ENCODE peak calls at places on chromosomes 1 and 21, in four cellular contexts. Q, V, W and B are unnamed samples.

GRCh38 chr1:241706257-241706656 is 54.2 kb downstream of the WDR64 start:
- DNase-seq in Q (no peak), V (no peak), W (no peak), B (no peak)

GRCh38 chr21:32819702-32820101 is 48.1 kb upstream of the PAXBP1 start:
- DNase-seq in Q (no peak), V (no peak), W (no peak), B (peak; percentile 33)

GRCh38 chr1:221801773-221802516 is 60.1 kb upstream of the DUSP10 start:
- DNase-seq in Q (peak; percentile 90), V (no peak), W (no peak), B (no peak)

GRCh38 chr1:16445052-16445451 is 4.5 kb downstream of the NECAP2 start:
- DNase-seq in Q (no peak), V (no peak), W (no peak), B (no peak)

GRCh38 chr21:16863541-16863940 is 649.3 kb upstream of the CXADR start:
- DNase-seq in Q (no peak), V (no peak), W (no peak), B (no peak)

GRCh38 chr1:52153898-52154297 is 12.0 kb downstream of the ZFYVE9 start:
- DNase-seq in Q (no peak), V (no peak), W (no peak), B (no peak)

GRCh38 chr21:33071878-33072306 is 2.0 kb downstream of the OLIG1 start:
- DNase-seq in Q (peak; percentile 27), V (no peak), W (no peak), B (no peak)

GRCh38 chr1:243917177-243917862 is 67.3 kb upstream of the AKT3 start:
- DNase-seq in Q (peak; percentile 93), V (no peak), W (peak; percentile 7), B (peak; percentile 9)

GRCh38 chr1:53377438-53377841 is 49.6 kb upstream of the LRP8 start:
- DNase-seq in Q (no peak), V (peak; percentile 39), W (no peak), B (no peak)

GRCh38 chr21:39527664-39528381 is 76.1 kb downstream of the SH3BGR start:
- DNase-seq in Q (no peak), V (no peak), W (no peak), B (no peak)

GRCh38 chr1:204025917-204026709 is 46.8 kb upstream of the SOX13 start:
- DNase-seq in Q (peak; percentile 31), V (no peak), W (no peak), B (no peak)

GRCh38 chr1:154743536-154744036 is 126.5 kb downstream of the KCNN3 start:
- DNase-seq in Q (no peak), V (no peak), W (no peak), B (no peak)

GRCh38 chr1:17636612-17637011 is 97.1 kb downstream of the ARHGEF10L start:
- DNase-seq in Q (no peak), V (no peak), W (no peak), B (no peak)

GRCh38 chr1:99681583-99681982 is 35.7 kb downstream of the PALMD start:
- DNase-seq in Q (no peak), V (no peak), W (no peak), B (peak; percentile 33)

GRCh38 chr1:232884262-232884661 is 66.1 kb upstream of the NTPCR start:
- DNase-seq in Q (no peak), V (no peak), W (no peak), B (no peak)

GRCh38 chr1:33093004-33093403 is 12.1 kb downstream of the AZIN2 start:
- DNase-seq in Q (peak; percentile 51), V (no peak), W (no peak), B (no peak)

GRCh38 chr1:113875714-113876113 is 4.2 kb upstream of the PTPN22 start:
- DNase-seq in Q (no peak), V (no peak), W (no peak), B (no peak)

GRCh38 chr1:23557471-23558124 is 1.7 kb downstream of the ID3 start:
- DNase-seq in Q (no peak), V (no peak), W (no peak), B (no peak)